ENCODE peak calls at places on chromosomes 11 and 22, in six cellular contexts. I is cardiac fibroblast, D is coronary artery, C is ovary, R is adipocyte, M is HFF-Myc. Y is an unnamed sample.

GRCh38 chr22:49269928-49270327 is 557.7 kb downstream of the BRD1 start:
- DNase-seq in I (no peak), D (peak), C (no peak), R (no peak), M (no peak), Y (no peak)

GRCh38 chr11:10590516-10590915 is 22.1 kb upstream of the LYVE1 start:
- DNase-seq in I (no peak), D (no peak), C (no peak), R (peak), M (peak), Y (peak)

GRCh38 chr22:11627798-11628650 is 3900.0 kb upstream of the OR11H1 start:
- DNase-seq in I (no peak), D (peak), C (no peak), R (no peak), M (no peak), Y (no peak)

GRCh38 chr11:83326326-83326725 is 40.2 kb upstream of the CCDC90B start:
- DNase-seq in I (no peak), D (no peak), C (no peak), R (no peak), M (no peak), Y (no peak)

GRCh38 chr22:19527321-19527721 is 3.1 kb upstream of the CLDN5 start:
- DNase-seq in I (no peak), D (no peak), C (no peak), R (no peak), M (no peak), Y (no peak)

GRCh38 chr22:49925525-49926128 is 7.2 kb downstream of the CRELD2 start:
- DNase-seq in I (no peak), D (no peak), C (no peak), R (no peak), M (no peak), Y (no peak)

GRCh38 chr22:29379258-29379657 is 9.1 kb downstream of the AP1B1 start:
- DNase-seq in I (no peak), D (no peak), C (no peak), R (no peak), M (no peak), Y (no peak)

GRCh38 chr11:118473537-118473936 is 37.2 kb downstream of the KMT2A start:
- DNase-seq in I (no peak), D (no peak), C (no peak), R (no peak), M (no peak), Y (no peak)

GRCh38 chr11:67053896-67054850 is 2.5 kb upstream of the RHOD start:
- DNase-seq in I (peak), D (peak), C (peak), R (peak), M (no peak), Y (peak)

GRCh38 chr11:105046898-105047579 is 1.9 kb upstream of the CARD16 start:
- DNase-seq in I (peak), D (no peak), C (peak), R (peak), M (peak), Y (peak)

GRCh38 chr11:75969626-75970308 is 154.8 kb downstream of the UVRAG start:
- DNase-seq in I (peak), D (no peak), C (no peak), R (peak), M (peak), Y (peak)

GRCh38 chr11:123174196-123175183 is 20.6 kb downstream of the CLMP start:
- DNase-seq in I (peak), D (no peak), C (peak), R (peak), M (peak), Y (peak)

GRCh38 chr11:67436459-67437081 is 912 bp downstream of the PTPRCAP start:
- DNase-seq in I (peak), D (no peak), C (no peak), R (no peak), M (no peak), Y (no peak)

GRCh38 chr11:46987183-46987582 is 50.6 kb downstream of the CSTPP1 start:
- DNase-seq in I (no peak), D (no peak), C (no peak), R (no peak), M (no peak), Y (no peak)

GRCh38 chr11:45936655-45937054 is 14.2 kb downstream of the LARGE2 start:
- DNase-seq in I (no peak), D (no peak), C (no peak), R (no peak), M (no peak), Y (no peak)

GRCh38 chr22:37162221-37163095 is 12.7 kb upstream of the IL2RB start:
- DNase-seq in I (no peak), D (no peak), C (no peak), R (no peak), M (no peak), Y (peak)

GRCh38 chr11:10654211-10655150 is 39.1 kb downstream of the IRAG1 start:
- DNase-seq in I (peak), D (no peak), C (no peak), R (peak), M (no peak), Y (peak)

GRCh38 chr22:18058770-18059169 is 19.0 kb upstream of the PEX26 start:
- DNase-seq in I (no peak), D (no peak), C (no peak), R (no peak), M (no peak), Y (no peak)
- H3K4me3 ChIP-seq in I (no peak), D (no peak), C (no peak), R (no peak), M (no peak), Y (no peak)

GRCh38 chr11:44246726-44247125 is 63.2 kb downstream of the ALX4 start:
- DNase-seq in I (peak), D (no peak), C (no peak), R (peak), M (no peak), Y (peak)

GRCh38 chr11:44241851-44242250 is 68.1 kb downstream of the ALX4 start:
- DNase-seq in I (peak), D (no peak), C (no peak), R (no peak), M (no peak), Y (no peak)

GRCh38 chr11:44244649-44245308 is 65.2 kb downstream of the ALX4 start:
- DNase-seq in I (peak), D (no peak), C (no peak), R (peak), M (no peak), Y (peak)

GRCh38 chr11:44243086-44243485 is 66.9 kb downstream of the ALX4 start:
- DNase-seq in I (no peak), D (no peak), C (no peak), R (peak), M (no peak), Y (no peak)

DNA sequence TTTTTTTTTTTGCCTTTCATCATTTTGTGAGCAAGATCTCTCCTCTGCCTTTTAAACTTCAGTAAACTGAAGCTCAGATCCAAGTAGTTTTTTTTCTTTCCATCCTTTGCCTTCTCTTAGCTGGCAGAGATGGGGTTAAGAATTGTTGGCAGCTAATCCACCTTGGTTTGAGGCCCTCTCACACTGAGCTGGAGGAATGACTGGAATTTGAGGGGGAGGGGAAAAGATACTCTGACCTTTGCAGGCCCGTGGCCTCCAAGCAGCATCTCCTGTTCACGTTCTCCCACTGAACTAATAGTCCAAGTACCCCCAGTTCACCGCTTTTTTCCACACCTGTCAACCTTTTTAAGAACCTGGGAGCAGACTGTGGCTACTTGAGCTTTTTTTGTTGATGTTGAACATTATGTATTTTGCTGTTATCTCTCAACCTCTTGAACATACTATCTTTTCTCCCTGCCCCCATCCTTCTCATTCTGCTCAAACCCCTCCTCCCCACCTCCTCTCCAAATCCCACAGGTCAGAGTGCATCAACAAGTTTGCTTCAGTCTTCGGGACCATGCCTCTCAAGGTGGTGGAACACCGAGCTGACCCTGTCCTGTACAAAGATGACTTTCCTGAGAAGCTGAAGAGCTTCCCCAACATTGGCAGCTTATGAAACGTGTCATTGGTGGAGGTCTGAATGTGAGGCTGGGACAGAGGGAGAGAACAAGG is 66.2 kb downstream of the ALX4 start:
- DNase-seq in I (peak), D (no peak), C (no peak), R (peak), M (no peak), Y (peak)
- H3K4me3 ChIP-seq in I (no peak), D (no peak), C (no peak), R (peak), M (no peak), Y (no peak)

GRCh38 chr11:416051-416756 is 1.4 kb upstream of the SIGIRR start:
- DNase-seq in I (no peak), D (no peak), C (no peak), R (no peak), M (no peak), Y (no peak)

GRCh38 chr11:412641-413119 is 2.1 kb downstream of the SIGIRR start:
- DNase-seq in I (no peak), D (no peak), C (no peak), R (no peak), M (no peak), Y (no peak)

GRCh38 chr11:414333-414857 is 404 bp downstream of the SIGIRR start:
- DNase-seq in I (no peak), D (no peak), C (no peak), R (no peak), M (no peak), Y (no peak)

GRCh38 chr11:415640-416041 is 842 bp upstream of the SIGIRR start:
- DNase-seq in I (no peak), D (no peak), C (no peak), R (no peak), M (no peak), Y (no peak)

GRCh38 chr11:413120-414081 is 1.4 kb downstream of the SIGIRR start:
- DNase-seq in I (no peak), D (no peak), C (no peak), R (no peak), M (no peak), Y (no peak)
- H3K4me3 ChIP-seq in I (no peak), D (no peak), C (no peak), R (no peak), M (no peak), Y (no peak)

DNA sequence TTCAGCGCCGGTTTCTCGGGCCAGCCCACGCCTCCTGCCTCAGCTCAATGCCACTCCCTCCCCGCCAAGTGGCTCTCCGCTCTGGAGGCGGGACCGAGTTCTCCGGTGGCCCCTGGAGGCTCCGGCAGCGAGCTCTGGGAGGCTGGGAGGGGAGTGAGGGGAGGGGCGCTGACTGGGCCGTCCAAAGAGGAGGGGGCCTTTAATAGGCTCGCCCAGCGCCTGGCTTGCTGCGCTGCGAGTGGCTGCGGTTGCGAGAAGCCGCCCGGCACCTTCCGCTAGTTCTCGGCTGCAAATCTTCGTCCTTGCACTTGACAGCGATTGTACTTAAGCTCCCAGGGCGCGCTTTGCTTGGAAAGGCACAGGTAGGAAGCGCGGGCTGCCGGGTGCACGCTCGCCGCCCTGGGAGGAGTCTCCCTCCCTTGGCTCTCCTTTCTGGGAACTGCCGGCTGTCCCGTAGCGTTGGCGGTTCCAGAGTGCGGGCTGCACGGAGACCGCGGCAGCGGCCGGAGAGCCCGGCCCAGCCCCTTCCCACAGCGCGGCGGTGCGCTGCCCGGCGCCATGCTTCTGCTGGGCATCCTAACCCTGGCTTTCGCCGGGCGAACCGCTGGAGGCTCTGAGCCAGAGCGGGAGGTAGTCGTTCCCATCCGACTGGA is at the start of gene ADAMTS15:
- DNase-seq in I (peak), D (peak), C (peak), R (peak), M (no peak), Y (peak)
- H3K4me3 ChIP-seq in I (peak), D (peak), C (peak), R (peak), M (peak), Y (peak)